ENCODE peak calls at places on chromosomes 6 and 20, in seven cellular contexts. S, O, G, W, A, L and Q are unnamed samples.
A peak's percentile ranks its signal among the peaks of the same experiment; 100 is the strongest.

GRCh38 chr6:108702106-108702851 is 141.6 kb downstream of the FOXO3 start:
- DNase-seq in S (no peak), O (no peak), G (no peak), W (no peak), A (no peak), L (no peak), Q (no peak)

GRCh38 chr6:109292420-109292819 is 89.8 kb downstream of the CD164 start:
- DNase-seq in S (no peak), O (no peak), G (no peak), W (no peak), A (no peak), L (no peak), Q (no peak)

GRCh38 chr20:53950031-53950430 is 120.4 kb downstream of the BCAS1 start:
- DNase-seq in S (no peak), O (no peak), G (no peak), W (no peak), A (no peak), L (no peak), Q (no peak)

GRCh38 chr6:31035862-31036497 is 25.7 kb downstream of the MUC22 start:
- DNase-seq in S (no peak), O (no peak), G (no peak), W (no peak), A (no peak), L (no peak), Q (no peak)

GRCh38 chr6:143961868-143962643 is 46.0 kb downstream of the PLAGL1 start:
- DNase-seq in S (no peak), O (no peak), G (peak; percentile 87), W (no peak), A (no peak), L (no peak), Q (no peak)

GRCh38 chr6:121055572-121056163 is 278.6 kb downstream of the TBC1D32 start:
- DNase-seq in S (no peak), O (peak; percentile 32), G (peak; percentile 59), W (peak; percentile 23), A (no peak), L (peak; percentile 38), Q (peak; percentile 16)

GRCh38 chr20:63315240-63315981 is 22.4 kb downstream of the COL20A1 start:
- DNase-seq in S (peak; percentile 11), O (no peak), G (no peak), W (no peak), A (no peak), L (no peak), Q (no peak)

GRCh38 chr20:23928788-23929187 is 49.2 kb upstream of the CST5 start:
- DNase-seq in S (no peak), O (no peak), G (no peak), W (no peak), A (no peak), L (no peak), Q (no peak)

GRCh38 chr6:53734473-53735299 is 60.1 kb upstream of the LRRC1 start:
- DNase-seq in S (no peak), O (peak; percentile 11), G (peak; percentile 64), W (peak; percentile 31), A (no peak), L (peak; percentile 72), Q (peak; percentile 19)

GRCh38 chr20:1299522-1299921 is 29.4 kb downstream of the SDCBP2 start:
- DNase-seq in S (no peak), O (no peak), G (peak; percentile 45), W (no peak), A (peak; percentile 38), L (no peak), Q (peak; percentile 56)
- TF ChIP-seq CTCF in S (no peak), O (no peak), G (peak; percentile 45), W (no peak), A (no peak), L (peak; percentile 44), Q (no peak)

GRCh38 chr6:10908228-10908627 is 21.4 kb downstream of the SYCP2L start:
- DNase-seq in S (no peak), O (no peak), G (no peak), W (no peak), A (no peak), L (no peak), Q (no peak)
- TF ChIP-seq CTCF in S (no peak), O (no peak), G (no peak), W (no peak), A (no peak), L (no peak), Q (no peak)

GRCh38 chr20:40945754-40946451 is 82.7 kb upstream of the TOP1 start:
- DNase-seq in S (peak; percentile 56), O (peak; percentile 41), G (peak; percentile 87), W (peak; percentile 69), A (peak; percentile 60), L (peak; percentile 60), Q (peak; percentile 64)
- TF ChIP-seq CTCF in S (peak; percentile 46), O (no peak), G (peak; percentile 85), W (peak; percentile 55), A (no peak), L (peak; percentile 85), Q (peak; percentile 37)

DNA sequence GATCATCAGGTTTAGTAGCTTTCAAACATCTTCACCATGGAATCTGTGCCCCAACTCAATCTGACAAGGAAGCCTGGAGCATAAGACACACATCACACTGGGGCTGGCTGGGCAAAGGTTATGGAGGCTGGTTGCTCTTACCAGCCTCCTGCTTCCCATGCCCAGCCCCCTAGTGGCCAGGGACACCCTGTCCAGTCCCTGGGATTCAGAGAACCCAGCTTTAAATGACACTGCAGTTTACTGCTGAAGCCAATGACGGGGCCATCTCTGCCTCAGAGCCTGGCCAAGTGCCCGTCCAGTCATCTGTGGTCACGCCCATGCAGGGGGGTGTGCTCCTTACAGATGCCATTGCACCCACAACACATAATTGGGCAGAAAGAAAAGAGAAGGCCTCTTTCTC is 272.9 kb downstream of the SMOC2 start:
- DNase-seq in S (no peak), O (no peak), G (no peak), W (no peak), A (no peak), L (no peak), Q (no peak)
- TF ChIP-seq CTCF in S (no peak), O (no peak), G (peak; percentile 27), W (peak; percentile 37), A (no peak), L (peak; percentile 9), Q (no peak)

DNA sequence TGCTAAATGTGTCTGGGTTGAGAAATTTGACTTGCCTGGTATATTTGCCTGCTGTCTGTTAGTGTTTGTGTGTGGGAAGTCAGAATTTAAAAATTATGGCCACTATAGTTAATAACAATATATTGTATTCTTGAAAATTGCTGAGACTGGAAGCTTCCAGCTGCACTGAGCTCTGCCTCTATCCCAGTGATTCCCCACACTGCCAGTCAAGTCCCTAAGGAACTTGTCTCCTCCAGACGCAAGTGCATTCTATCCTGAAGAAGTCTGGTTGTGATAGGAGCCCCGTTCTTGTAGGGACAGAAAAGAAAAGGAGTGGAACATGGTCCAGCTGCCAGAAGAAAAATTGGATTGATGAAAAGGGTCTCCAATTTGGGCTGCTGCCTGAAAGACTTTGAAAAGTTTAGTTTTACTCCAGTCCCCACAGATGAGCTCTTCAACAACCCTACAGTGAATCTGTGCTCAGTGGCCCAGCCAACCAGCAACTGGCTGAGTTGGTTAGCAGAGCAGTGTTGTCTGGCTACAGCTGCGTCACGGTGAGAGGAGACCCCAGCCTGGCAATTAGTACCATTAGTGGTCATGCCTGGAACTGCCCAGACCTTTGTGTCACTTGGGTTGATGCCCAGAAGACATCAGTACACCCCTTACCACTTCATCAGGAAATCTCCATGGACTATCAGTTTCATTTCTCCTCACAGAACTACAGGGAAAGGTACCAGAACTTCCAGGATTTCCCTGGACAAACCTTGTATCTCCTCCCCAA is 183.1 kb upstream of the MCHR2 start:
- DNase-seq in S (no peak), O (no peak), G (no peak), W (no peak), A (no peak), L (no peak), Q (no peak)
- TF ChIP-seq CTCF in S (no peak), O (no peak), G (no peak), W (no peak), A (no peak), L (no peak), Q (no peak)